ENCODE peak calls at places on chromosomes 1 and 21, in six cellular contexts. B is heart right ventricle, E is HCT116, I is brain microvascular endothelial cell, O is lower lobe of right lung, K is heart left ventricle. H is an unnamed sample.

GRCh38 chr1:76230894-76231293 is 156.3 kb downstream of the ST6GALNAC3 start:
- DNase-seq in O (no peak), K (no peak), B (no peak), E (no peak), I (no peak), H (no peak)

GRCh38 chr1:24986372-24986979 is 56.4 kb upstream of the RUNX3 start:
- DNase-seq in K (peak), B (no peak), E (no peak), I (no peak), O (no peak), H (no peak)

GRCh38 chr1:205703072-205703471 is 22.8 kb upstream of the SLC45A3 start:
- DNase-seq in I (no peak), O (no peak), E (no peak), K (no peak), B (no peak), H (no peak)

GRCh38 chr1:234691567-234691966 is 81.6 kb upstream of the IRF2BP2 start:
- DNase-seq in B (no peak), K (no peak), O (no peak), E (peak), I (peak), H (no peak)

GRCh38 chr1:107339775-107340174 is 198.9 kb downstream of the NTNG1 start:
- DNase-seq in O (no peak), B (no peak), E (no peak), I (no peak), K (no peak), H (no peak)

GRCh38 chr1:82565146-82565545 is 764.4 kb downstream of the ADGRL2 start:
- DNase-seq in I (peak), B (no peak), K (peak), E (peak), O (no peak), H (peak)

GRCh38 chr1:39639333-39640130 is at the start of gene HEYL:
- DNase-seq in B (peak), K (peak), E (peak), I (peak), O (peak), H (peak)

GRCh38 chr1:23557471-23558124 is 1.7 kb downstream of the ID3 start:
- DNase-seq in I (no peak), B (no peak), K (no peak), O (no peak), E (no peak), H (no peak)

GRCh38 chr1:185287451-185287850 is 29.6 kb downstream of the IVNS1ABP start:
- DNase-seq in E (no peak), B (no peak), K (no peak), I (no peak), O (no peak), H (no peak)

GRCh38 chr1:44609412-44609767 is 64.9 kb downstream of the TMEM53 start:
- DNase-seq in I (peak), B (peak), K (peak), O (no peak), E (peak), H (peak)

GRCh38 chr1:73980324-73981040 is 217.5 kb downstream of the LRRIQ3 start:
- DNase-seq in E (no peak), O (no peak), B (no peak), K (no peak), I (no peak), H (peak)

GRCh38 chr1:155175927-155176371 is 2.3 kb downstream of the TRIM46 start:
- DNase-seq in E (no peak), B (no peak), O (peak), I (no peak), K (no peak), H (peak)

GRCh38 chr1:151935154-151935553 is 25.8 kb upstream of the THEM4 start:
- DNase-seq in E (no peak), O (no peak), B (no peak), I (no peak), K (no peak), H (no peak)

GRCh38 chr1:174982971-174983689 is 16.6 kb upstream of the CACYBP start:
- DNase-seq in O (no peak), E (peak), I (peak), K (no peak), B (no peak), H (peak)

GRCh38 chr1:11216074-11216473 is 26.9 kb downstream of the ANGPTL7 start:
- DNase-seq in B (no peak), I (no peak), K (no peak), O (no peak), E (no peak), H (no peak)

GRCh38 chr1:216183007-216183406 is 240.2 kb downstream of the USH2A start:
- DNase-seq in B (no peak), E (no peak), I (peak), O (no peak), K (no peak), H (peak)

GRCh38 chr1:168903237-168903830 is 174.3 kb upstream of the DPT start:
- DNase-seq in O (no peak), K (no peak), I (no peak), E (no peak), B (no peak), H (no peak)

GRCh38 chr1:66624412-66625060 is 90.6 kb downstream of the SGIP1 start:
- DNase-seq in O (no peak), B (no peak), I (peak), K (no peak), E (no peak), H (no peak)

GRCh38 chr1:106200711-106201110 is 855.8 kb upstream of the PRMT6 start:
- DNase-seq in E (no peak), K (no peak), I (no peak), B (no peak), O (no peak), H (no peak)

GRCh38 chr21:37364722-37365121 is 1.9 kb upstream of the DYRK1A start:
- DNase-seq in I (no peak), K (no peak), O (no peak), E (no peak), B (no peak), H (no peak)

GRCh38 chr1:245121523-245121922 is 33.3 kb upstream of the KIF26B start:
- DNase-seq in O (no peak), B (no peak), I (no peak), K (no peak), E (no peak), H (no peak)

GRCh38 chr1:31607360-31607759 is 10.1 kb upstream of the HCRTR1 start:
- DNase-seq in B (no peak), O (no peak), E (no peak), K (no peak), I (no peak), H (no peak)

GRCh38 chr1:1291611-1292441 is 11.6 kb downstream of the SCNN1D start:
- DNase-seq in B (peak), E (no peak), I (peak), K (peak), O (peak), H (peak)

GRCh38 chr1:199410462-199410861 is 617.0 kb upstream of the NR5A2 start:
- DNase-seq in O (no peak), I (no peak), B (no peak), E (no peak), K (no peak), H (no peak)

GRCh38 chr1:17922833-17923232 is 167.7 kb downstream of the ACTL8 start:
- DNase-seq in E (peak), K (peak), O (no peak), I (peak), B (peak), H (peak)

GRCh38 chr1:42941640-42942330 is 16.9 kb downstream of the SLC2A1 start:
- DNase-seq in O (peak), B (peak), I (peak), K (peak), E (peak), H (peak)

GRCh38 chr1:116076831-116077230 is 34.4 kb upstream of the MAB21L3 start:
- DNase-seq in E (no peak), B (no peak), K (no peak), I (no peak), O (no peak), H (no peak)

GRCh38 chr1:153728305-153729066 is 636 bp downstream of the INTS3 start:
- DNase-seq in I (no peak), K (peak), E (no peak), O (peak), B (peak), H (peak)

GRCh38 chr1:210790196-210790595 is 343.8 kb downstream of the KCNH1 start:
- DNase-seq in B (no peak), I (no peak), O (no peak), E (no peak), K (no peak), H (no peak)

GRCh38 chr1:30675761-30676160 is 47.6 kb downstream of the MATN1 start:
- DNase-seq in O (no peak), K (no peak), B (no peak), I (no peak), E (no peak), H (no peak)

GRCh38 chr1:47865881-47866535 is 131.2 kb downstream of the TRABD2B start:
- DNase-seq in B (no peak), O (no peak), K (no peak), I (no peak), E (no peak), H (no peak)

GRCh38 chr1:217911908-217912307 is 280.8 kb downstream of the SPATA17 start:
- DNase-seq in O (no peak), I (no peak), E (no peak), B (no peak), K (no peak), H (peak)

GRCh38 chr1:68954841-68955240 is 458.0 kb upstream of the DEPDC1 start:
- DNase-seq in B (no peak), I (no peak), E (no peak), O (no peak), K (no peak), H (no peak)

GRCh38 chr1:51564124-51564523 is 45.1 kb upstream of the EPS15 start:
- DNase-seq in K (no peak), E (no peak), O (no peak), B (no peak), I (peak), H (peak)

GRCh38 chr1:67722292-67722944 is 37.4 kb downstream of the GADD45A start:
- DNase-seq in I (no peak), O (no peak), K (no peak), B (no peak), E (no peak), H (no peak)

GRCh38 chr1:207007352-207008033 is 25.1 kb downstream of the C1orf116 start:
- DNase-seq in I (peak), K (no peak), O (peak), E (peak), B (no peak), H (peak)

GRCh38 chr1:2840036-2840809 is 38.7 kb upstream of the TTC34 start:
- DNase-seq in I (no peak), E (no peak), O (peak), B (no peak), K (no peak), H (no peak)

GRCh38 chr1:151289080-151289935 is 7.2 kb downstream of the ZNF687 start:
- DNase-seq in B (no peak), I (no peak), K (no peak), O (no peak), E (no peak), H (no peak)

GRCh38 chr1:114219247-114219872 is 65.7 kb upstream of the SYT6 start:
- DNase-seq in E (no peak), K (no peak), B (no peak), O (no peak), I (no peak), H (no peak)
- TF ChIP-seq CTCF in E (no peak), K (no peak), B (no peak), O (no peak), I (peak), H (no peak)

DNA sequence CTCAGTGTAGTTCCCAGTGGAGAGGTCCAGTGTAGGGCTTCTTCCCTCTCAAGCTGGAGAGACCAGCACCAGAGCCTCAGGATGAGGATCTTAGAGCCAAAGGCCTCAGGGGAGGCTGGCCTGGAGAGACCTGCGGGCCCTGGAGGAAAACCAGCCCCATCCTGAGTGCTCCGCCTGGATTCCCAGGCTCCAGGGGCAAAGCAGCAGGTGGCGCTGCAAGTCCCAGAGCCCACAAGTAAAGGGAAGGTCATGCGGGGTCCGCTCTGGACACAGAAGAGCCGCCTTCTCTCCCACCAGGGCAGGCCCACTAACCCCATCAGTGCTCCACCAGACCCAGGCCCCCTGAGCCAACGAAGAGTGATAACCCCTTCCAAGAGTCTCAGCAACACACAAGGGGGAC is 22.7 kb downstream of the PGBD5 start:
- DNase-seq in O (no peak), K (no peak), E (no peak), I (no peak), B (no peak), H (no peak)
- TF ChIP-seq CTCF in O (no peak), K (no peak), E (no peak), I (no peak), B (no peak), H (no peak)

DNA sequence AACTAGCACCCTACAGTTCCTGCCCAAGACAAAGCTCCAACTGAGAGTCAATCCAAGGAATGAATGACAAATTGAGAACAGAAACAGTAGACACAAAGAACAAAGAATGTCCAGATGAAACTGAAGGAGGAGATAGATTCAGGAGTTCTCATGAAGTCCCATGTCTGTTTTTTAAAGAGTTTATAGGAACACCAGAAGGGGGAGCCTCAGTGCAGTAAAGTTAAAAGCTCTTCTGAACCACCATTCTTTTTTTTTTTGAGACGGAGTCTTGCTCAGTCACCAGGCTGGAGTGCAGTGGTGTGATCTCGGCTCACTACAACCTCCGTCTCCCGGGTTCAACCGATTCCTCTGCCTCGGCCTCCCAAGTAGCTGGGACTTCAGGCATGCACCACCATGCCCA is 323.6 kb downstream of the MRPL39 start:
- DNase-seq in O (no peak), K (no peak), E (no peak), B (no peak), I (peak), H (no peak)
- TF ChIP-seq CTCF in O (peak), K (no peak), E (no peak), B (no peak), I (peak), H (no peak)

DNA sequence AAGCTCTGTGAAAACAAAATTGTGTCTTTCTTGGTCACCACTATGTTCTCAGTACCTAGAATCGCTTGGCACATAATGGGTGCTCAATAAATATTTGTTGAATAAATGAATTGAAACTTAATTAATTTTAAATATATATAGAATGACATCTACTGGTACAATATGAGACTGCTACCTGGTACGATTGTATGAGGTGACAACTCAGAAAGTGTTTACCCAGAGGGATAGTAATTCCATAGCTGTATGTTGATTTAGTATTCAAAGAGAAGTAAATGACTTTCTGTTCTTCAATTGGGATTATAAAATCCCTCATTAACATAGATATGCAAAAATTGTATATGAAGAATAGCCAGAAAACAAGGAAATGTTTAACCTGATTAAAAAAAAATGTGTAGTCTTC is 128.7 kb downstream of the RPS6KC1 start:
- DNase-seq in K (no peak), E (no peak), O (no peak), B (no peak), I (no peak), H (no peak)
- TF ChIP-seq CTCF in K (no peak), E (no peak), O (no peak), B (no peak), I (no peak), H (no peak)

DNA sequence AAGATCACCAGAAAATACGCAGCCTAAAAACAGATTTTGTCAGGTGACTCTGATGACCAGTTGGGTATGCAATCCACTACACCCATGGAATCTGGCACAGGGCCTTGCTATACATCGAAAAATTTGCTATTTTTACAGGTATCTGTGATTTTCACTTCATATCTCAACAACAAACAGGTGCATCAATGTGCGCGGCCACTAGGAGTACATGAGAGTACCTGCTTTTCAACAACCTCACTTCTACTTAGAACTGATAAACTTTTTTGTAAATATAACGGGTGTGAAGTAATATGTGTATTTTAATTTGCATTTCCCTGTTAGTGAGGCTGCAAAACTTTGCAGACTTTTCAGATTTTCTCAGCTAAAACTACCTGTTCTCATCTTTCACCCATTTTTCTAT is 80.8 kb downstream of the SLC45A1 start:
- DNase-seq in E (no peak), I (no peak), O (no peak), B (no peak), K (no peak), H (no peak)
- TF ChIP-seq CTCF in E (peak), I (peak), O (no peak), B (no peak), K (no peak), H (no peak)

DNA sequence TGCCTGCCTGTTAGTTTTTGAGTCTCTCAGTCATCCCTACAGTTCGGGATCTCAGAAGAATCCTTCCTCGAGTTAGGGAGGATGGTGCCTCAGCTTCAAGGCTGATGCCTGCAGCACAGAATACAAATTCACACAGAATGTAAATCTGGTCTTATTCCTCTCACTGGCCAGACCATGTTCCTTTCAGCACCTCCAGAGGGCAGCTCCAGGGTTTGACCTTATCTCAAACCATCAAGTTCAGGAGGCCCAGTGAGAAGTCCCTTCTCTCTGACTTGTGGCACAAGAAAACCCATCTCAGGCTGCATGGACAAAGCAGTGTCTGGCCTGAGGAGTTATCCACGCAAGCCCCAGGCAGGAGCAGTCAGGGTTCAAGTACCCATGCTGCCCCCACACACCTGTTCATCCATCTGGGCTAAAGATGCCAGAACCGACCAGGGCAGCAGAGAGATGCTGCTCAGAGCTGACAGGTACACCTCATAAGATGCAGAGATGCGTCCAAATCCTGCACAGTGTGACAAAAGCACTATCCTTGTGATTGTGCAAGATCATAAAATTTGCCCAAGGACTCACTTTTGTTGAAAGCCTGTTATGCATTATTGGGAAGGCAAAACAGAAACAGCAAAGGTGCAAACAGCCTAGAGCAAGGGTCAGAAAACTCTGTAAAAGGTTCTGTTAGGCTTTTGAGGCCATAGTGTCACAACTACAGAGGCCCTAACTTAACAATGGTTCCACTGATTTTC is 49.8 kb downstream of the BCAR3 start:
- DNase-seq in I (no peak), K (no peak), B (no peak), O (no peak), E (no peak), H (peak)
- TF ChIP-seq CTCF in I (peak), K (peak), B (no peak), O (peak), E (peak), H (peak)

GRCh38 chr1:61950418-61950817 is 208.1 kb downstream of the PATJ start:
- DNase-seq in O (no peak), I (no peak), E (no peak), K (no peak), B (no peak), H (no peak)
- TF ChIP-seq CTCF in O (no peak), I (peak), E (peak), K (peak), B (no peak), H (peak)

GRCh38 chr1:156949127-156949526 is 28.7 kb downstream of the LRRC71 start:
- DNase-seq in O (no peak), K (no peak), E (no peak), I (no peak), B (no peak), H (no peak)

GRCh38 chr1:156947818-156948525 is 27.5 kb downstream of the LRRC71 start:
- DNase-seq in K (no peak), I (no peak), O (no peak), B (no peak), E (no peak), H (no peak)

GRCh38 chr1:156947127-156947526 is 26.7 kb downstream of the LRRC71 start:
- DNase-seq in K (no peak), B (no peak), I (no peak), E (no peak), O (no peak), H (no peak)

GRCh38 chr1:156945881-156946661 is 25.6 kb downstream of the LRRC71 start:
- DNase-seq in K (no peak), B (no peak), E (peak), O (no peak), I (no peak), H (no peak)

GRCh38 chr1:156948708-156949107 is 28.3 kb downstream of the LRRC71 start:
- DNase-seq in I (no peak), K (no peak), B (no peak), O (no peak), E (no peak), H (no peak)
- TF ChIP-seq CTCF in I (peak), K (no peak), B (no peak), O (no peak), E (peak), H (no peak)

H was measured in Calu3.